ENCODE peak calls at places on chromosomes 4 and X, in four cellular contexts. C, W, B and F are unnamed samples.

GRCh38 chrX:108044554-108045256 is at the start of gene VSIG1:
- DNase-seq in C (no peak), W (no peak), B (no peak), F (no peak)

GRCh38 chr4:48570646-48571220 is 80.7 kb downstream of the ZAR1 start:
- DNase-seq in C (no peak), W (peak; percentile 7), B (no peak), F (no peak)

GRCh38 chrX:118523920-118524319 is 28.3 kb downstream of the DOCK11 start:
- DNase-seq in C (no peak), W (no peak), B (peak; percentile 28), F (no peak)

GRCh38 chrX:134173541-134174272 is 63.3 kb upstream of the CCDC160 start:
- DNase-seq in C (no peak), W (no peak), B (no peak), F (no peak)

GRCh38 chr4:173529505-173530325 is at the start of gene HAND2:
- DNase-seq in C (no peak), W (no peak), B (no peak), F (no peak)

GRCh38 chrX:48919947-48920712 is 1.3 kb upstream of the PIM2 start:
- DNase-seq in C (no peak), W (no peak), B (no peak), F (peak; percentile 46)

GRCh38 chr4:87985097-87985886 is 9.8 kb downstream of the SPP1 start:
- DNase-seq in C (peak; percentile 23), W (no peak), B (no peak), F (peak; percentile 24)

GRCh38 chr4:16082424-16083216 is 1.2 kb downstream of the PROM1 start:
- DNase-seq in C (peak; percentile 10), W (no peak), B (no peak), F (no peak)

GRCh38 chr4:119946359-119946758 is 120.3 kb downstream of the MAD2L1 start:
- DNase-seq in C (no peak), W (no peak), B (no peak), F (no peak)